ENCODE peak calls at places on chromosomes 7 and 10, in nine cellular contexts. E is GM23338; C is stimulated activated CD4-positive, alpha-beta T cell treated with anti-CD3 and anti-CD28 coated beads, Interleukin-4, amount 100 ng/mL, for 4 hours; W is activated T-cell treated with anti-CD3 and anti-CD28 coated beads for 1 hour; X is heart right ventricle; L is HFF-Myc; J is A673; Q is immature natural killer cell; M is body of pancreas. A is an unnamed sample.
A peak's percentile ranks its signal among the peaks of the same experiment; 100 is the strongest.

GRCh38 chr10:89351402-89352038 is 23.7 kb downstream of the IFIT3 start:
- DNase-seq in M (no peak), X (no peak), E (no peak), W (no peak), Q (no peak), J (no peak), L (no peak), C (no peak), A (no peak)

GRCh38 chr10:71319042-71319799 is at the start of gene SLC29A3:
- DNase-seq in L (peak; percentile 39), X (peak; percentile 85), W (peak; percentile 76), C (peak; percentile 85), M (peak; percentile 79), J (peak; percentile 92), Q (peak; percentile 85), E (peak; percentile 89), A (peak; percentile 7)

GRCh38 chr7:98990356-98990755 is 112.0 kb downstream of the TRRAP start:
- DNase-seq in L (no peak), E (no peak), M (no peak), J (no peak), C (no peak), W (no peak), X (no peak), Q (no peak), A (no peak)

GRCh38 chr7:116934580-116934979 is 18.7 kb upstream of the ST7 start:
- DNase-seq in Q (no peak), C (no peak), J (no peak), M (no peak), E (no peak), X (no peak), L (no peak), W (no peak), A (no peak)

GRCh38 chr10:94108200-94108599 is 114.5 kb downstream of the PLCE1 start:
- DNase-seq in J (no peak), W (no peak), Q (no peak), L (no peak), X (no peak), C (no peak), E (no peak), M (no peak), A (no peak)

GRCh38 chr7:112238852-112239610 is 32.5 kb downstream of the ZNF277 start:
- DNase-seq in C (no peak), X (no peak), Q (no peak), W (no peak), E (no peak), J (no peak), L (no peak), M (no peak), A (no peak)

GRCh38 chr7:133040617-133041016 is 41.3 kb downstream of the CHCHD3 start:
- DNase-seq in C (no peak), E (no peak), X (no peak), L (no peak), Q (no peak), J (no peak), M (no peak), W (no peak), A (no peak)

GRCh38 chr10:79242620-79243152 is 104.6 kb upstream of the PPIF start:
- DNase-seq in Q (peak; percentile 62), M (peak; percentile 34), C (peak; percentile 53), L (no peak), W (peak; percentile 24), X (peak; percentile 68), J (peak; percentile 94), E (peak; percentile 73), A (peak; percentile 56)

GRCh38 chr7:98867271-98867701 is 2.5 kb downstream of the TMEM130 start:
- DNase-seq in X (no peak), Q (no peak), W (no peak), C (no peak), M (no peak), E (peak; percentile 37), L (no peak), J (no peak), A (peak; percentile 13)

GRCh38 chr7:27112960-27113949 is 10.8 kb upstream of the HOXA2 start:
- DNase-seq in L (no peak), M (no peak), E (peak; percentile 84), X (no peak), W (no peak), C (no peak), J (no peak), Q (no peak), A (no peak)

GRCh38 chr10:43679509-43679908 is 30.8 kb upstream of the ZNF32 start:
- DNase-seq in W (no peak), X (peak; percentile 74), C (no peak), Q (no peak), M (peak; percentile 94), L (no peak), J (peak; percentile 65), E (no peak), A (no peak)

GRCh38 chr10:28666751-28667467 is 10.4 kb upstream of the BAMBI start:
- DNase-seq in L (no peak), M (no peak), C (no peak), E (no peak), W (no peak), J (no peak), X (no peak), Q (no peak), A (no peak)

GRCh38 chr7:129295015-129295423 is 70.2 kb downstream of the AHCYL2 start:
- DNase-seq in W (no peak), L (no peak), X (no peak), J (peak; percentile 94), M (no peak), C (no peak), Q (no peak), E (no peak), A (no peak)

GRCh38 chr7:22561895-22562593 is 62.1 kb upstream of the STEAP1B start:
- DNase-seq in W (no peak), E (peak; percentile 63), Q (no peak), X (no peak), J (no peak), L (no peak), M (no peak), C (no peak), A (no peak)

GRCh38 chr7:68676789-68677535 is 921.3 kb upstream of the AUTS2 start:
- DNase-seq in C (no peak), L (no peak), J (peak; percentile 84), E (no peak), M (no peak), Q (no peak), W (no peak), X (no peak), A (peak; percentile 77)

GRCh38 chr10:70551971-70552422 is 50.5 kb downstream of the PRF1 start:
- DNase-seq in E (no peak), X (no peak), L (peak; percentile 75), W (no peak), M (no peak), Q (no peak), J (peak; percentile 54), C (no peak), A (no peak)

GRCh38 chr10:45444976-45445898 is 71.2 kb downstream of the ALOX5 start:
- DNase-seq in X (no peak), Q (no peak), J (no peak), W (no peak), E (no peak), M (peak; percentile 85), L (no peak), C (no peak), A (peak; percentile 18)

GRCh38 chr7:22627136-22627535 is 99.9 kb upstream of the IL6 start:
- DNase-seq in W (no peak), E (no peak), C (no peak), X (no peak), J (no peak), L (no peak), M (no peak), Q (no peak), A (no peak)

GRCh38 chr10:33602278-33602677 is 267.8 kb upstream of the NRP1 start:
- DNase-seq in W (no peak), Q (no peak), M (no peak), X (no peak), J (no peak), C (no peak), L (no peak), E (no peak), A (no peak)

GRCh38 chr10:31034041-31034918 is 2.6 kb upstream of the ZNF438 start:
- DNase-seq in C (no peak), L (peak; percentile 75), W (no peak), E (no peak), M (no peak), J (no peak), Q (no peak), X (no peak), A (no peak)